ENCODE peak calls at places on chromosomes 13 and 19, in five cellular contexts. B is cardiac muscle cell, X is GM12878, R is GM12864, A is PC-3. U is an unnamed sample.

GRCh38 chr13:111531505-111531904 is 211.1 kb downstream of the TEX29 start:
- DNase-seq in R (no peak), B (peak), X (no peak), A (peak), U (no peak)

GRCh38 chr19:2542341-2543069 is 66.6 kb downstream of the GADD45B start:
- DNase-seq in A (no peak), B (peak), R (no peak), X (no peak), U (peak)

GRCh38 chr19:38478273-38478971 is 44.9 kb downstream of the RYR1 start:
- DNase-seq in B (peak), A (peak), R (no peak), X (no peak), U (no peak)

GRCh38 chr19:49264258-49264657 is 60.7 kb downstream of the SLC6A16 start:
- DNase-seq in R (no peak), B (no peak), A (peak), X (no peak), U (no peak)

GRCh38 chr13:56515441-56515840 is 625.3 kb upstream of the PRR20A start:
- DNase-seq in B (no peak), R (no peak), X (no peak), A (no peak), U (no peak)

GRCh38 chr19:6044056-6044805 is 66.1 kb downstream of the RFX2 start:
- DNase-seq in B (no peak), X (no peak), A (no peak), R (no peak), U (no peak)

GRCh38 chr13:39527301-39527700 is 75.7 kb downstream of the LHFPL6 start:
- DNase-seq in X (no peak), R (no peak), A (no peak), B (no peak), U (no peak)

GRCh38 chr13:21458457-21458815 is 667 bp downstream of the ZDHHC20 start:
- DNase-seq in B (peak), A (peak), R (no peak), X (no peak), U (peak)

GRCh38 chr13:37295046-37295445 is 189.6 kb upstream of the CSNK1A1L start:
- DNase-seq in R (no peak), X (no peak), A (no peak), B (no peak), U (no peak)

GRCh38 chr13:39538826-39539555 is 64.0 kb downstream of the LHFPL6 start:
- DNase-seq in R (no peak), X (no peak), A (peak), B (no peak), U (no peak)

GRCh38 chr19:38130399-38130798 is 93.6 kb downstream of the DPF1 start:
- DNase-seq in B (no peak), R (no peak), X (no peak), A (no peak), U (no peak)

GRCh38 chr13:30042891-30043630 is 192.6 kb upstream of the UBL3 start:
- DNase-seq in B (no peak), A (no peak), X (no peak), R (no peak), U (no peak)

GRCh38 chr19:49145485-49146407 is 9.4 kb downstream of the HRC start:
- DNase-seq in R (peak), B (peak), X (peak), A (peak), U (peak)

GRCh38 chr19:6459356-6460098 is at the start of gene SLC25A23:
- DNase-seq in X (peak), R (peak), A (peak), B (peak), U (peak)

GRCh38 chr19:13260883-13261653 is 110.9 kb downstream of the IER2 start:
- DNase-seq in X (peak), B (no peak), A (peak), R (peak), U (peak)

GRCh38 chr19:35704218-35704617 is at the start of gene ZBTB32:
- DNase-seq in X (no peak), B (peak), A (no peak), R (no peak), U (peak)

GRCh38 chr19:15292847-15293582 is 39.3 kb downstream of the BRD4 start:
- DNase-seq in X (no peak), B (no peak), R (no peak), A (no peak), U (no peak)
- H3K4me3 ChIP-seq in X (peak), B (no peak), R (no peak), A (no peak), U (no peak)

DNA sequence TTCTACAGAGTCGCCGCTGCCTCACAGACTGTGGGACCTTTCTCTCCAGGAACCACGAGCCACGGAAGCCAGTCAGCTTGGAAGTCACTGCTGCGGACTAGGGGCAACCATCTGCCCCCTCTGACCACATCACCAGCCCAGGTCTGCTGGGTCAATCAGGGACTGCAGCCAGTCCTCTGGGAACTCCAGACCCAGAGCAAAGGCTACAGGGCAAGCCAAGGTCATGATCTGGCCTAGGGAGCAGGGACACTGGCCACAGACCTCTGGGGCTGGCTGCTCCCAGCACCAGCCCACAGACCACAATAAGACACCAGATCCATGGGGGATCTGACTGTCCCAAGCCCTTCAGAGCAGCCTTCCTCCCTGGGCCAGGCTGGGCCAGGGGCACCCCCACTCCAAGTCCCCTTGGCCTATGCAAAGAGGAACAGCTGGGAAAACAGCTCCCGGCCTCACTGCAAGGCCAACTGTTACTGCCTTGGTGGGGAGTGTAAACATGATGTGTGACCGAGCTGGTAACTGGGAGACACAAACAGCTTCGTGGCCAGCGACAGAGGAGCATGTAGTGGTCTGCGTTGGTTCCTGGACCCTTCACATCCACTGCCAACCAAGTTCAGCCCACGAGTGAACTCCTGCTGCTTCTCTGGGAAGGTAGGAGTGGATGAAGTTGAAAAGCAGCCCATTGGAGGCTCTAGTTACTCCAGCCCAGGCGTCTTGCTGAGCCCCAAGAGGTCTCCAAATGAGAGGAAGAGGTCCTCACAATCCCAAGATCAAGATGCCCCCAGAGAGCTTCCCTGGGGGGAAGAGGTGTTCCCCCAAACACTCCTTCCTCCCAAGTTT is 1.5 kb downstream of the AKT2 start:
- DNase-seq in R (no peak), X (no peak), A (no peak), B (no peak), U (peak)
- H3K4me3 ChIP-seq in R (peak), X (peak), A (peak), B (peak), U (no peak)

GRCh38 chr13:110259651-110260050 is 47.3 kb downstream of the COL4A1 start:
- DNase-seq in X (no peak), B (no peak), A (no peak), R (no peak), U (no peak)
- H3K4me3 ChIP-seq in X (no peak), B (no peak), A (peak), R (no peak), U (no peak)

DNA sequence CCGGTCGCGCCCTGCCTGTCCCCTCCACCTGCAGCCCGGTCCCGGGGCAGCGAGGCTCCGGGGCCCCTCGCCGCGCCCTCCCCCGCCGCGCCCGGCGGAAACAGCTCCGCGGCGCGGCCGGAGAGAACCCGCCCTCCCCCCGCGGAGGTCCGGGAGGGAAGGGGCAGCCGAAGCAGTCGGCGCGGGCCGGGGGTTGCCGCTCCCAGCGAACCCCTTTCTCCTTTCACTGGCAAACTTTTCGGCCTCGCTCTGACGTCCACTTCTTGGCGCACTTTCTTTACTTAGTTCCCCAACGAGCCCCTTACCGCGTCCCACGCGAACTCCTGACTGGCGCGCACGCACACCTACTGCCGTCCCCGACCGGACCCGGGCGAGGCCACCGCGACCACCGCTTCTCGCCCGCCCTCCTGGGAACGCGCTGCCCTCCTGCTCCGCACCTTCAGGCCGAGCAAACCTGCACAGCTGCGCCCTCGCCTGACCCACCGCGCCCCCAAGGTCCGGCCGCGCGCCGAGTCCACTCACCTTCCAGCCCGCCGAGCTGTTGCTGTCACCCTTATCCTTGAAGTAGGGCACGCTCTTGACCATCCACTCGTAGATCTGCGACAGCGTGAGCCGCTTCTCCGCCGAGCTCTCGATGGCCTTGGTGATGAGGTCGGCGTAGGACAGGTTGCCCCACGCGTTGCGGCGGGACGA is 1.2 kb downstream of the FOXO1 start:
- DNase-seq in B (peak), R (no peak), X (no peak), A (peak), U (peak)
- H3K4me3 ChIP-seq in B (peak), R (peak), X (peak), A (peak), U (peak)

GRCh38 chr19:11577451-11578341 is at the start of gene ACP5:
- DNase-seq in X (no peak), B (no peak), A (no peak), R (no peak), U (no peak)
- H3K4me3 ChIP-seq in X (peak), B (no peak), A (no peak), R (peak), U (no peak)

DNA sequence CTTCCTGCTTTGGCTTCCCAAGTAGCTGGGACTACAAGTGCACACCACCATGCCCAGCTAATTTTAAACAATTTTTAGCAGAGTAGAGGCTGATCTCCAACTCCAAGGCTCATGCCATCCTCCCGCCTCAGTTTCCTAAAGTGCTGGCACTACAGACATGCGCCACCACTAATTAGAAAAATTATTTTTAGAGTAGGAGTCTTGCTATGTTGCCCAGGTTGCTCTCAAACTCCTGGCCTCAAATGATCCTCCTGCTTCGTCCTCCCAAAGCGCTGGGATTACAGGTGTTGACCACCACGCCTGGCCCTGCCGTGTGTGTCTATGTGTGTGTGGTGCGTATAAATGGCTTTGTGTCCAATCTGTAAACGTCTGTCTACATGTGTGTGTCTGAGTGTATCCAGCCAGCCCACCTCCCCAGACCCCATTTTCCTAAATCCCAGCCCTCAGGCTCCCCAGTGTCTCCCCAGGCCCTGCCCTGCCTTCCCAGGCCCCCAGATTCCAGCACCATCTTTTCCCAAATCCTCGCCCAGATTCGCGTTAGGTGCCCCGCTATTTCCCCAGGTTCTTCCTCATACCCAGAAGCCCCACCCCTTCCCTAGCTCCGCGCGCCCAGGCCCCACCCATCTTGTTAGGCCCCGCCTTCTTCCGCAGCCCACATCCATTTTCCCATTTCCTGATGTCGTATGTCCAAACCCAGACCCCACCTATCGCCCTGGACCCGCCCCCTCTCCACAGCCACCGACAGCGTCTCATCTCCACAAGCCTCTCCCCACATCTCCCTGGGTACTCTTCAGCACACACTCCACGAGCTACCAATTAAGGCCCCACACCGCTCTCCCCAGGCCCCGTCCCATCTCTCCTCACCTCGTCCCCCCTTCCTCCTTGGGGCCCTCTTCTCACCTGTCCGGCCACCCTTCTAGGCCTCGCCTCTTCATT is 24.9 kb downstream of the SLC8A2 start:
- DNase-seq in B (peak), R (no peak), A (peak), X (no peak), U (peak)
- H3K4me3 ChIP-seq in B (peak), R (no peak), A (no peak), X (no peak), U (peak)

U was measured in adrenal gland.